ENCODE peak calls at places on chromosomes 11 and 22, in four cellular contexts. One of them, this sample, is unnamed.

GRCh38 chr11:99015634-99016454 is 4.9 kb upstream of the CNTN5 start:
- DNase-seq in sigmoid colon: no peak
- DNase-seq in right lobe of liver: no peak
- DNase-seq in A549: peak
- DNase-seq in this sample: no peak

GRCh38 chr11:128551641-128552335 is 35.6 kb downstream of the ETS1 start:
- DNase-seq in right lobe of liver: no peak
- DNase-seq in sigmoid colon: no peak
- DNase-seq in A549: no peak
- DNase-seq in this sample: no peak

GRCh38 chr11:76783901-76784813 is 1.0 kb downstream of the TSKU start:
- DNase-seq in right lobe of liver: no peak
- DNase-seq in sigmoid colon: peak
- DNase-seq in A549: peak
- DNase-seq in this sample: peak

GRCh38 chr11:10894666-10895065 is 36.8 kb upstream of the ZBED5 start:
- DNase-seq in sigmoid colon: no peak
- DNase-seq in right lobe of liver: no peak
- DNase-seq in A549: no peak
- DNase-seq in this sample: no peak

GRCh38 chr11:19237813-19238212 is 2.9 kb downstream of the E2F8 start:
- DNase-seq in right lobe of liver: no peak
- DNase-seq in sigmoid colon: no peak
- DNase-seq in A549: no peak
- DNase-seq in this sample: peak

GRCh38 chr11:110762596-110762995 is 50.4 kb upstream of the ARHGAP20 start:
- DNase-seq in A549: no peak
- DNase-seq in right lobe of liver: no peak
- DNase-seq in sigmoid colon: no peak
- DNase-seq in this sample: no peak

GRCh38 chr11:67449116-67449844 is 3.2 kb downstream of the GPR152 start:
- DNase-seq in sigmoid colon: no peak
- DNase-seq in right lobe of liver: no peak
- DNase-seq in A549: no peak
- DNase-seq in this sample: no peak

GRCh38 chr11:18804621-18805020 is 13.0 kb upstream of the PTPN5 start:
- DNase-seq in A549: no peak
- DNase-seq in right lobe of liver: no peak
- DNase-seq in sigmoid colon: no peak
- DNase-seq in this sample: no peak

GRCh38 chr11:19370100-19370861 is 129.5 kb upstream of the E2F8 start:
- DNase-seq in sigmoid colon: peak
- DNase-seq in right lobe of liver: no peak
- DNase-seq in A549: no peak
- DNase-seq in this sample: no peak

GRCh38 chr11:23755076-23755475 is 741.8 kb upstream of the LUZP2 start:
- DNase-seq in A549: no peak
- DNase-seq in sigmoid colon: no peak
- DNase-seq in right lobe of liver: no peak
- DNase-seq in this sample: no peak

GRCh38 chr22:38982008-38982927 is at the start of gene APOBEC3B:
- DNase-seq in A549: peak
- DNase-seq in sigmoid colon: peak
- DNase-seq in right lobe of liver: peak
- DNase-seq in this sample: peak

GRCh38 chr11:72783144-72783910 is 10.5 kb downstream of the STARD10 start:
- DNase-seq in A549: no peak
- DNase-seq in right lobe of liver: no peak
- DNase-seq in sigmoid colon: no peak
- DNase-seq in this sample: peak

GRCh38 chr11:33722579-33723234 is 13.5 kb downstream of the CD59 start:
- DNase-seq in right lobe of liver: no peak
- DNase-seq in sigmoid colon: no peak
- DNase-seq in A549: peak
- DNase-seq in this sample: no peak

GRCh38 chr11:124916370-124916710 is 2.7 kb upstream of the HEPN1 start:
- DNase-seq in right lobe of liver: no peak
- DNase-seq in sigmoid colon: no peak
- DNase-seq in A549: no peak
- DNase-seq in this sample: no peak

GRCh38 chr22:36223504-36223903 is 15.8 kb downstream of the APOL2 start:
- DNase-seq in right lobe of liver: no peak
- DNase-seq in sigmoid colon: no peak
- DNase-seq in A549: no peak
- DNase-seq in this sample: no peak

GRCh38 chr11:33735426-33736147 is 636 bp downstream of the CD59 start:
- DNase-seq in right lobe of liver: peak
- DNase-seq in A549: peak
- DNase-seq in sigmoid colon: no peak
- DNase-seq in this sample: peak

GRCh38 chr22:43862074-43862881 is at the start of gene SULT4A1:
- DNase-seq in right lobe of liver: no peak
- DNase-seq in A549: no peak
- DNase-seq in sigmoid colon: peak
- DNase-seq in this sample: no peak

GRCh38 chr11:33996498-33997454 is 54.8 kb upstream of the CAPRIN1 start:
- DNase-seq in right lobe of liver: peak
- DNase-seq in sigmoid colon: peak
- DNase-seq in A549: peak
- DNase-seq in this sample: peak

GRCh38 chr22:47841166-47841565 is 1078.7 kb downstream of the TBC1D22A start:
- DNase-seq in sigmoid colon: no peak
- DNase-seq in A549: no peak
- DNase-seq in right lobe of liver: no peak
- DNase-seq in this sample: no peak

GRCh38 chr11:28966951-28967350 is 858.8 kb downstream of the METTL15 start:
- DNase-seq in sigmoid colon: no peak
- DNase-seq in right lobe of liver: no peak
- DNase-seq in A549: no peak
- DNase-seq in this sample: no peak

GRCh38 chr11:17711836-17712235 is 7.5 kb upstream of the MYOD1 start:
- DNase-seq in right lobe of liver: no peak
- DNase-seq in A549: no peak
- DNase-seq in sigmoid colon: no peak
- DNase-seq in this sample: no peak

GRCh38 chr11:48182860-48183526 is 33.6 kb upstream of the OR4B1 start:
- DNase-seq in A549: no peak
- DNase-seq in sigmoid colon: no peak
- DNase-seq in right lobe of liver: no peak
- DNase-seq in this sample: no peak

GRCh38 chr11:71432761-71433647 is 15.2 kb downstream of the DHCR7 start:
- DNase-seq in sigmoid colon: no peak
- DNase-seq in right lobe of liver: peak
- DNase-seq in A549: no peak
- DNase-seq in this sample: no peak

DNA sequence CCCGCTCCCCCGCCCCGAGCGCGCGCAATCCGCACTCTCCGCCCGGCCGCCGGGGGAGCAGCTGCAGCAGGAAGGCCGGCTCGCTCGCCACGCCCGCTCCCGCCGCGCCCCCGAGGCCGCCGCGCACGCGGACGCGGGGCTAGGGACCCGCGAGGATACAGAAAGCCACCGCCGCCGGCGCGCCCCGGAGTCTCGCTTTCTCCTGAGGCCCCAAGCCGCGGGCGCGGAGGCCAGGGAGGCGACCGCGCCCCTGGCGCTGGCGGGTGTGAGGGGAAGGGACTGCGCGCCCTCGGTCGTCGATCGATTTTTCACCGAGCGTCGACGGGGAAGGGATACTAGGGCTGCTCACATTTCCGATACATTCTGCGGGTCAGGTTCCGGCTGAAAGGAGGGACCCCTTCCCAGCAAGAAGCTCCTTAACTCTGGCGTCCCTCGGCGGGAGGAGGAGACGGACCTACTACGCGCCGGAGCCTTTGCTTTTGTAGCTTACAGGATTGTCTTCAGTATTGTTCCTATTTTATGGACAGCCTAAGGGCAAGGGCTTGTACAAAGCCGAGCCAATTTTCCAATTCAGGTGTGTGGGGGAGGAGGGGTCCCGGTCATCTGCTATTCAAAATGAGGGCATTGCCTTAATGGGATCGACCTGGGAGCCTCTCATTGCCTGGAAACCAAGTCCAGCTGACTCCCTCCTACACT is 416 bp upstream of the GAB2 start:
- DNase-seq in A549: peak
- DNase-seq in sigmoid colon: peak
- DNase-seq in right lobe of liver: peak
- DNase-seq in this sample: peak
- TF ChIP-seq POLR2A in A549: peak
- TF ChIP-seq POLR2A in sigmoid colon: no peak
- TF ChIP-seq POLR2A in right lobe of liver: peak
- TF ChIP-seq POLR2A in this sample: peak

GRCh38 chr11:119316017-119316728 is 757 bp downstream of the MCAM start:
- DNase-seq in sigmoid colon: peak
- DNase-seq in right lobe of liver: peak
- DNase-seq in A549: no peak
- DNase-seq in this sample: no peak

GRCh38 chr11:119317592-119318239 is 786 bp upstream of the MCAM start:
- DNase-seq in sigmoid colon: no peak
- DNase-seq in right lobe of liver: no peak
- DNase-seq in A549: no peak
- DNase-seq in this sample: no peak

GRCh38 chr11:119316729-119317591 is at the start of gene MCAM:
- DNase-seq in right lobe of liver: peak
- DNase-seq in A549: no peak
- DNase-seq in sigmoid colon: peak
- DNase-seq in this sample: no peak

GRCh38 chr11:119314748-119315138 is 2.2 kb downstream of the MCAM start:
- DNase-seq in sigmoid colon: no peak
- DNase-seq in right lobe of liver: no peak
- DNase-seq in A549: no peak
- DNase-seq in this sample: no peak

GRCh38 chr11:119315139-119316016 is 1.6 kb downstream of the MCAM start:
- DNase-seq in right lobe of liver: peak
- DNase-seq in A549: no peak
- DNase-seq in sigmoid colon: peak
- DNase-seq in this sample: peak
- TF ChIP-seq POLR2A in right lobe of liver: no peak
- TF ChIP-seq POLR2A in A549: no peak
- TF ChIP-seq POLR2A in sigmoid colon: no peak
- TF ChIP-seq POLR2A in this sample: no peak

DNA sequence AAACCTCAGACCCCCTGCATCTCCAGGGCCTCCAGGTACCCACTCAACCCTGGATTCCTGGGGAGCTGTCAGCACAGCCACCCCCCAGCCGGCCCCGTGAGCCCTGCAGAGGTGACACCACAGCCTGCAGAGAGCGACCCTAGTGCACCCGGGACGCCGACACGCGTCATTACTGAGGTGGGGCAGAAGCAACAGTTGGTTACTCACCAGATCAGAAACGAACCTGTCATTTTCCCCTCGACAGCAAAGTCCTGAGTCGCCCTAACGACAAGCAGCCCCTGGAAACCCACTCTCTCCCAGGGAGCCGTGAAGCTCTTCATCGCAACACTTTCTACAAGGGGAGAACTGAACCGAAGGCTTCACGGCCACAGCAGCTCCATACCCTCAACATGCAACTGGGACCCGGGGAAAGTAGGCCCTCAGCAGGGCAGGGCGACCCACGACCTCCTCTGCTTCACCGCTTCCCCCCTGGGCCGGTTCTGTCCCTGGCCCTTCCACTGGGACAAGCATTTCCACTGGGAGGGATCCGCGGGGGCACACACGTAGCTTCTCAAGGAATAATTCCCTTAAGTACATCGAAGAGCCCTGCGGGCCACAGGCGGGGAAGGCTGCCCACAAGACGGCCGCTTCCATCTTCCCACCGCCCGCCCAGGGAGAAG is 1.6 kb downstream of the BRD1 start:
- DNase-seq in A549: peak
- DNase-seq in sigmoid colon: no peak
- DNase-seq in right lobe of liver: peak
- DNase-seq in this sample: peak
- TF ChIP-seq POLR2A in A549: no peak
- TF ChIP-seq POLR2A in sigmoid colon: no peak
- TF ChIP-seq POLR2A in right lobe of liver: no peak
- TF ChIP-seq POLR2A in this sample: peak

GRCh38 chr11:35555238-35555887 is 29.9 kb upstream of the PAMR1 start:
- DNase-seq in A549: no peak
- DNase-seq in right lobe of liver: no peak
- DNase-seq in sigmoid colon: no peak
- DNase-seq in this sample: no peak

GRCh38 chr11:35554491-35555237 is 29.2 kb upstream of the PAMR1 start:
- DNase-seq in A549: peak
- DNase-seq in sigmoid colon: no peak
- DNase-seq in right lobe of liver: no peak
- DNase-seq in this sample: no peak

GRCh38 chr11:35553021-35553420 is 27.6 kb upstream of the PAMR1 start:
- DNase-seq in right lobe of liver: no peak
- DNase-seq in A549: no peak
- DNase-seq in sigmoid colon: no peak
- DNase-seq in this sample: no peak

GRCh38 chr11:35550374-35551036 is 25.1 kb upstream of the PAMR1 start:
- DNase-seq in A549: no peak
- DNase-seq in right lobe of liver: no peak
- DNase-seq in sigmoid colon: no peak
- DNase-seq in this sample: no peak

GRCh38 chr11:35553831-35554230 is 28.4 kb upstream of the PAMR1 start:
- DNase-seq in A549: peak
- DNase-seq in sigmoid colon: no peak
- DNase-seq in right lobe of liver: no peak
- DNase-seq in this sample: no peak
- TF ChIP-seq POLR2A in A549: no peak
- TF ChIP-seq POLR2A in sigmoid colon: no peak
- TF ChIP-seq POLR2A in right lobe of liver: no peak
- TF ChIP-seq POLR2A in this sample: no peak

GRCh38 chr11:824292-824880 is 3.3 kb upstream of the CRACR2B start:
- DNase-seq in sigmoid colon: no peak
- DNase-seq in right lobe of liver: no peak
- DNase-seq in A549: no peak
- DNase-seq in this sample: peak
- TF ChIP-seq POLR2A in sigmoid colon: no peak
- TF ChIP-seq POLR2A in right lobe of liver: no peak
- TF ChIP-seq POLR2A in A549: no peak
- TF ChIP-seq POLR2A in this sample: no peak

GRCh38 chr11:65454696-65455456 is 32.3 kb downstream of the NEAT1 start:
- DNase-seq in right lobe of liver: peak
- DNase-seq in sigmoid colon: peak
- DNase-seq in A549: peak
- DNase-seq in this sample: peak
- TF ChIP-seq POLR2A in right lobe of liver: peak
- TF ChIP-seq POLR2A in sigmoid colon: peak
- TF ChIP-seq POLR2A in A549: peak
- TF ChIP-seq POLR2A in this sample: peak